ENCODE peak calls at places on chromosomes 12 and 14, in six cellular contexts. One of them, this sample, is unnamed.

GRCh38 chr14:74486164-74486563 is 6.9 kb downstream of the NPC2 start:
- DNase-seq in CD8-positive, alpha-beta memory T cell: no peak
- DNase-seq in GM23248: no peak
- DNase-seq in SK-N-DZ: no peak
- DNase-seq in T-helper 9 cell: no peak
- DNase-seq in A549: no peak
- DNase-seq in this sample: no peak

GRCh38 chr14:58599707-58600106 is 38.1 kb upstream of the DACT1 start:
- DNase-seq in CD8-positive, alpha-beta memory T cell: no peak
- DNase-seq in GM23248: no peak
- DNase-seq in SK-N-DZ: no peak
- DNase-seq in T-helper 9 cell: no peak
- DNase-seq in A549: no peak
- DNase-seq in this sample: no peak

GRCh38 chr14:55071051-55071450 is 19.6 kb downstream of the MAPK1IP1L start:
- DNase-seq in CD8-positive, alpha-beta memory T cell: no peak
- DNase-seq in GM23248: no peak
- DNase-seq in SK-N-DZ: no peak
- DNase-seq in T-helper 9 cell: no peak
- DNase-seq in A549: no peak
- DNase-seq in this sample: no peak

GRCh38 chr12:76080729-76081415 is 3.6 kb downstream of the NAP1L1 start:
- DNase-seq in CD8-positive, alpha-beta memory T cell: no peak
- DNase-seq in GM23248: peak
- DNase-seq in SK-N-DZ: peak
- DNase-seq in T-helper 9 cell: no peak
- DNase-seq in A549: peak
- DNase-seq in this sample: no peak

GRCh38 chr12:230925-231671 is 17.1 kb upstream of the SLC6A12 start:
- DNase-seq in CD8-positive, alpha-beta memory T cell: no peak
- DNase-seq in GM23248: no peak
- DNase-seq in SK-N-DZ: no peak
- DNase-seq in T-helper 9 cell: no peak
- DNase-seq in A549: no peak
- DNase-seq in this sample: peak

GRCh38 chr12:52946797-52947547 is 1.9 kb upstream of the KRT18 start:
- DNase-seq in CD8-positive, alpha-beta memory T cell: no peak
- DNase-seq in GM23248: peak
- DNase-seq in SK-N-DZ: no peak
- DNase-seq in T-helper 9 cell: no peak
- DNase-seq in A549: peak
- DNase-seq in this sample: no peak

GRCh38 chr14:51850651-51851050 is 9.8 kb upstream of the GNG2 start:
- DNase-seq in CD8-positive, alpha-beta memory T cell: no peak
- DNase-seq in GM23248: no peak
- DNase-seq in SK-N-DZ: no peak
- DNase-seq in T-helper 9 cell: no peak
- DNase-seq in A549: no peak
- DNase-seq in this sample: no peak

GRCh38 chr14:60294670-60295069 is 45.6 kb downstream of the PPM1A start:
- DNase-seq in CD8-positive, alpha-beta memory T cell: no peak
- DNase-seq in GM23248: no peak
- DNase-seq in SK-N-DZ: no peak
- DNase-seq in T-helper 9 cell: no peak
- DNase-seq in A549: no peak
- DNase-seq in this sample: no peak

GRCh38 chr12:123512838-123513665 is 20.5 kb downstream of the RILPL1 start:
- DNase-seq in CD8-positive, alpha-beta memory T cell: no peak
- DNase-seq in GM23248: no peak
- DNase-seq in SK-N-DZ: peak
- DNase-seq in T-helper 9 cell: no peak
- DNase-seq in A549: no peak
- DNase-seq in this sample: no peak

GRCh38 chr12:94172031-94172430 is 23.7 kb downstream of the PLXNC1 start:
- DNase-seq in CD8-positive, alpha-beta memory T cell: no peak
- DNase-seq in GM23248: peak
- DNase-seq in SK-N-DZ: no peak
- DNase-seq in T-helper 9 cell: no peak
- DNase-seq in A549: no peak
- DNase-seq in this sample: no peak

GRCh38 chr12:57149309-57149900 is 2.0 kb upstream of the LRP1-AS start:
- DNase-seq in CD8-positive, alpha-beta memory T cell: no peak
- DNase-seq in GM23248: peak
- DNase-seq in SK-N-DZ: no peak
- DNase-seq in T-helper 9 cell: no peak
- DNase-seq in A549: no peak
- DNase-seq in this sample: no peak

GRCh38 chr12:77299001-77299400 is 233.6 kb upstream of the E2F7 start:
- DNase-seq in CD8-positive, alpha-beta memory T cell: no peak
- DNase-seq in GM23248: peak
- DNase-seq in SK-N-DZ: no peak
- DNase-seq in T-helper 9 cell: no peak
- DNase-seq in A549: no peak
- DNase-seq in this sample: no peak

GRCh38 chr14:93430319-93430801 is 379 bp upstream of the UNC79 start:
- DNase-seq in CD8-positive, alpha-beta memory T cell: no peak
- DNase-seq in GM23248: peak
- DNase-seq in SK-N-DZ: peak
- DNase-seq in T-helper 9 cell: no peak
- DNase-seq in A549: no peak
- DNase-seq in this sample: peak

GRCh38 chr12:106251636-106252035 is 3.8 kb upstream of the CKAP4 start:
- DNase-seq in CD8-positive, alpha-beta memory T cell: no peak
- DNase-seq in GM23248: peak
- DNase-seq in SK-N-DZ: no peak
- DNase-seq in T-helper 9 cell: no peak
- DNase-seq in A549: no peak
- DNase-seq in this sample: no peak

GRCh38 chr12:107801150-107801549 is 26.6 kb downstream of the ASCL4 start:
- DNase-seq in CD8-positive, alpha-beta memory T cell: no peak
- DNase-seq in GM23248: peak
- DNase-seq in SK-N-DZ: no peak
- DNase-seq in T-helper 9 cell: no peak
- DNase-seq in A549: no peak
- DNase-seq in this sample: no peak

GRCh38 chr14:47044841-47045240 is 393.3 kb upstream of the RPL10L start:
- DNase-seq in CD8-positive, alpha-beta memory T cell: no peak
- DNase-seq in GM23248: no peak
- DNase-seq in SK-N-DZ: peak
- DNase-seq in T-helper 9 cell: no peak
- DNase-seq in A549: no peak
- DNase-seq in this sample: no peak

GRCh38 chr12:132729541-132730320 is 19.1 kb downstream of the PGAM5 start:
- DNase-seq in CD8-positive, alpha-beta memory T cell: no peak
- DNase-seq in GM23248: peak
- DNase-seq in SK-N-DZ: peak
- DNase-seq in T-helper 9 cell: no peak
- DNase-seq in A549: peak
- DNase-seq in this sample: no peak

This sample was measured in substantia nigra.